ENCODE peak calls at places on chromosomes 6 and 20, in five cellular contexts. A, S, F, Z and C are unnamed samples.

GRCh38 chr6:164322533-164322932 is 908.0 kb downstream of the QKI start:
- DNase-seq in A (no peak), S (peak), F (no peak), Z (no peak), C (peak)

GRCh38 chr20:10982692-10983091 is 308.9 kb upstream of the JAG1 start:
- DNase-seq in A (no peak), S (peak), F (no peak), Z (no peak), C (peak)

GRCh38 chr6:139186242-139186641 is 51.4 kb downstream of the HECA start:
- DNase-seq in A (no peak), S (no peak), F (no peak), Z (no peak), C (no peak)

GRCh38 chr6:43953256-43953655 is 174.0 kb downstream of the MRPL14 start:
- DNase-seq in A (no peak), S (no peak), F (peak), Z (no peak), C (no peak)

GRCh38 chr6:121857551-121857950 is 422.1 kb downstream of the GJA1 start:
- DNase-seq in A (no peak), S (no peak), F (no peak), Z (no peak), C (no peak)

GRCh38 chr6:72953901-72954494 is 271.3 kb downstream of the KHDC1L start:
- DNase-seq in A (no peak), S (peak), F (no peak), Z (no peak), C (no peak)

GRCh38 chr6:3977875-3978711 is 100.8 kb downstream of the FAM217A start:
- DNase-seq in A (no peak), S (peak), F (peak), Z (no peak), C (peak)

GRCh38 chr6:3843379-3844096 is 5.6 kb upstream of the FAM50B start:
- DNase-seq in A (no peak), S (no peak), F (no peak), Z (no peak), C (peak)

GRCh38 chr6:135179920-135180457 is 1.1 kb upstream of the MYB start:
- DNase-seq in A (no peak), S (no peak), F (no peak), Z (no peak), C (no peak)

GRCh38 chr20:29297411-29298270 is 1959.8 kb upstream of the DEFB115 start:
- DNase-seq in A (no peak), S (no peak), F (no peak), Z (no peak), C (no peak)

GRCh38 chr6:95364016-95364604 is 213.2 kb upstream of the MANEA start:
- DNase-seq in A (no peak), S (peak), F (no peak), Z (no peak), C (peak)

GRCh38 chr6:107079429-107079828 is 35.9 kb downstream of the BEND3 start:
- DNase-seq in A (no peak), S (no peak), F (no peak), Z (no peak), C (no peak)

GRCh38 chr6:37029249-37029959 is 23.9 kb downstream of the FGD2 start:
- DNase-seq in A (peak), S (peak), F (peak), Z (peak), C (peak)

GRCh38 chr20:57437672-57438330 is 46.6 kb downstream of the RBM38 start:
- DNase-seq in A (peak), S (no peak), F (no peak), Z (no peak), C (no peak)

GRCh38 chr6:157962601-157963084 is 19.0 kb upstream of the SYNJ2 start:
- DNase-seq in A (no peak), S (peak), F (no peak), Z (no peak), C (no peak)

GRCh38 chr6:118551063-118551672 is 3.1 kb downstream of the PLN start:
- DNase-seq in A (no peak), S (peak), F (no peak), Z (no peak), C (peak)

GRCh38 chr20:25191051-25191450 is 4.5 kb upstream of the ENTPD6 start:
- DNase-seq in A (no peak), S (no peak), F (no peak), Z (no peak), C (no peak)

GRCh38 chr6:14758421-14759043 is 487.3 kb upstream of the JARID2 start:
- DNase-seq in A (no peak), S (no peak), F (no peak), Z (peak), C (no peak)

GRCh38 chr6:166112580-166112979 is 55.1 kb downstream of the TBXT start:
- DNase-seq in A (no peak), S (peak), F (no peak), Z (no peak), C (peak)

GRCh38 chr6:139240161-139241010 is 51.4 kb downstream of the TXLNB start:
- DNase-seq in A (no peak), S (peak), F (no peak), Z (no peak), C (peak)

GRCh38 chr20:4546786-4547185 is 174.9 kb upstream of the PRND start:
- DNase-seq in A (no peak), S (peak), F (no peak), Z (no peak), C (peak)

GRCh38 chr6:168122521-168122920 is 43.5 kb upstream of the FRMD1 start:
- DNase-seq in A (no peak), S (no peak), F (peak), Z (no peak), C (no peak)

GRCh38 chr6:16711551-16712249 is 49.6 kb downstream of the ATXN1 start:
- DNase-seq in A (no peak), S (no peak), F (no peak), Z (no peak), C (no peak)

GRCh38 chr20:2873747-2874041 is 413 bp downstream of the PTPRA start:
- DNase-seq in A (peak), S (no peak), F (peak), Z (peak), C (no peak)

GRCh38 chr6:71126506-71126905 is 162.1 kb upstream of the OGFRL1 start:
- DNase-seq in A (no peak), S (no peak), F (no peak), Z (no peak), C (no peak)

GRCh38 chr6:135251964-135252429 is 70.9 kb downstream of the MYB start:
- DNase-seq in A (peak), S (peak), F (no peak), Z (no peak), C (peak)

GRCh38 chr6:51049288-51049982 is 230.8 kb downstream of the TFAP2B start:
- DNase-seq in A (no peak), S (no peak), F (no peak), Z (no peak), C (no peak)

GRCh38 chr6:82775361-82775760 is 290.3 kb downstream of the UBE3D start:
- DNase-seq in A (no peak), S (no peak), F (no peak), Z (no peak), C (peak)

GRCh38 chr6:4961322-4962168 is 42.3 kb downstream of the RPP40 start:
- DNase-seq in A (no peak), S (no peak), F (no peak), Z (no peak), C (peak)

GRCh38 chr6:105753184-105754097 is 332.7 kb upstream of the PRDM1 start:
- DNase-seq in A (peak), S (no peak), F (peak), Z (no peak), C (peak)

GRCh38 chr20:31872406-31872805 is 2.0 kb downstream of the TTLL9 start:
- DNase-seq in A (no peak), S (no peak), F (no peak), Z (no peak), C (no peak)

GRCh38 chr6:18154507-18155272 is at the start of gene TPMT:
- DNase-seq in A (no peak), S (no peak), F (no peak), Z (peak), C (no peak)

GRCh38 chr6:9126845-9127560 is 691.7 kb upstream of the SLC35B3 start:
- DNase-seq in A (no peak), S (peak), F (no peak), Z (no peak), C (peak)

GRCh38 chr20:52150440-52151258 is 40.9 kb downstream of the ZFP64 start:
- DNase-seq in A (no peak), S (peak), F (no peak), Z (no peak), C (peak)

GRCh38 chr6:131949909-131950766 is 1.0 kb downstream of the CCN2 start:
- DNase-seq in A (peak), S (peak), F (peak), Z (peak), C (peak)

GRCh38 chr6:154709621-154710020 is 23.6 kb upstream of the SCAF8 start:
- DNase-seq in A (no peak), S (peak), F (no peak), Z (no peak), C (no peak)

GRCh38 chr20:59010995-59011873 is 4.2 kb upstream of the CTSZ start:
- DNase-seq in A (no peak), S (peak), F (no peak), Z (no peak), C (peak)

DNA sequence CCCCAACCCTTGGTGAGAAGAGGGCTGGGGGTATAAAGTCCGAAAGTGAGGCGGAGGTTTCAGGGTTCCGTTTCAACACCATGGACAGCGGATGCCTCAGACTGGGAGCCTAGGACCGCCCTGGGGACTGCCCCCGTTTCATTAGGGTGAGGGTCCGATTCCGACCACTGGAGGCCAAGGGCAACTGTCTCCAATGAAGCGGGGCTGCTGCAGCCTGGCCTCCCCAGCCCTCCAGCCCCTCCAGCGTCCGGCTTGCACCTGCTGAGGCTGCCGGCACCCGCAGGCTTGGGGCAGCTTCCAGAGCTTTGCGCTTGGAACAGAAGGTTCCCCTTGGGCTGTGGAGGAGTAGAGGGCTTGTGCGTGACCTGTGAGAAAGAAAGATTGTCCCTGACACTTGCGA is 39.9 kb downstream of the YTHDF1 start:
- DNase-seq in A (no peak), S (no peak), F (no peak), Z (no peak), C (no peak)
- H3K4me3 ChIP-seq in A (no peak), S (no peak), F (no peak), Z (no peak), C (no peak)

DNA sequence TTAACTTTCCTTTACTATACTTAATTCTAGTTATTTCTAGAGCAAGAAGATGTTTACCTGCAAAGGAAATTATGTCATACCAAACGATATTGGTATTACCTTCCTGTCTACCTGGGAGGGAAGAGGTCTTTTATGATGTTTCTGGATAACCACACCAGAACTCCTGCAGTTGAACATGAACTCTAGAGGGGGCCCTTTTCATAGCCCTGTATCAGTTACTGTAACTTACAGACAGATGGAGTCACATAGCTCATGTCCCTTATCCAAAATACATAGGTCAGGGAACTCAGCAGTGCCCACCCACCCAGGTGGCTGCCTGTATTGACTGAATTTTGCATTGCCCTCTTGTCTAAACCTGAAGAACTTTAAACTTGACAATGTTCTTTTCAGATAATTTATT is 35.1 kb upstream of the MYL9 start:
- DNase-seq in A (no peak), S (peak), F (no peak), Z (no peak), C (no peak)
- TF ChIP-seq CTCF in A (no peak), S (peak), F (no peak), Z (no peak), C (peak)

DNA sequence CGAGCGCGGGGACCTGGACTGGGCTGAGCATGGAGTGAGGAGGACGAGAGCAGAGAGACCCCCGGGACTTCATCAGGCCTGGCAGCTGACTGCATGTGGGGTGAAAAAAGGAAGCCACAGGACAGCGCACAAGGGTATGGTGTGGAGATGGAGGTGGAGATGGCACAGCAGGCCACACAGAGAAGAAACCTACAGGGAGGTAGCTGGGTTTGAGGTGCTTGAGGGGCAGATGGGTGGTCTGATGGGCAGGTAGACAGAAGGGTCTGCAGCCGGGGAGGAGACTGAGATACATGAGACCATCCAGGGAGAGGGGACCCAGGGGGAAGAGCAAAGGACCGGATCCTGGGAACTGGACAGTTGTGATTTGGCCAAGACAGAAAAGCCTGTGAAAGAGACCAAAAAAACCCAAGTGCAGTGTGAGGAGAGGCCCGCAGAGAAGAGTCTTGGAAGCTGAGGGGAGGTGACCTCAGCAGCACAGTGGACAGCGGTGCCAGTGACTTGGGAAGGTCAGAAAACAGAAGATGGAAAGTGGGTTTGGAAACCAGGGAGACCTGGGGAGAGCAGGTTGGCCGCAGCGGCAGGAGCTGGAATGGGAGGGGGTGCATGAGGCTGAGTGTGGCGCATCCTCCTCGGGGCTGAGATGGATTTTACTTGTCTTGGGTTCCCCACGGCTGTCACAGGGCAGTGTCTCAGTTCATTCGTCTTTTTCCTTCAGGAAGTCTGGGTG is 5.5 kb downstream of the HLA-DPB1 start:
- DNase-seq in A (no peak), S (no peak), F (no peak), Z (no peak), C (no peak)
- H3K4me3 ChIP-seq in A (no peak), S (no peak), F (peak), Z (peak), C (peak)

DNA sequence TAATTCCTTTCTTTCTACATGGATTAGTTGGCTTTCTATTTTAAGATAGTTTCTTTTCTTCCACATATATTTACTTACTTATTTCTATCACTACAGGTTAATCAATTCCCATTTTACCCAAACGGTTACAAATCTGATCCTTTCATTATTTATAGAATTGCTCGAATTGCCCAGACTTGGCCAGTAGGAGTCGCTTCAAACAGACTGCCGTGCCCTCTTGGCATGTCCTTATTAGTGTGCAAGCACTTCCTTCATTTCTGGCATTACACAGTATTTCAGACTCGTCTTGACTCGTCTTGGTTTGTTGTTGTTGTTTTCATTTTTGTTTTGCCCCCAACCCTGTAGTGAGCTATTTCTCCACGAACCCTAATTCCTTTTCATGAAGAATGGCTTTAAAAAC is 74.6 kb downstream of the SAMD3 start:
- DNase-seq in A (no peak), S (no peak), F (no peak), Z (no peak), C (no peak)
- TF ChIP-seq CTCF in A (no peak), S (no peak), F (no peak), Z (peak), C (no peak)

DNA sequence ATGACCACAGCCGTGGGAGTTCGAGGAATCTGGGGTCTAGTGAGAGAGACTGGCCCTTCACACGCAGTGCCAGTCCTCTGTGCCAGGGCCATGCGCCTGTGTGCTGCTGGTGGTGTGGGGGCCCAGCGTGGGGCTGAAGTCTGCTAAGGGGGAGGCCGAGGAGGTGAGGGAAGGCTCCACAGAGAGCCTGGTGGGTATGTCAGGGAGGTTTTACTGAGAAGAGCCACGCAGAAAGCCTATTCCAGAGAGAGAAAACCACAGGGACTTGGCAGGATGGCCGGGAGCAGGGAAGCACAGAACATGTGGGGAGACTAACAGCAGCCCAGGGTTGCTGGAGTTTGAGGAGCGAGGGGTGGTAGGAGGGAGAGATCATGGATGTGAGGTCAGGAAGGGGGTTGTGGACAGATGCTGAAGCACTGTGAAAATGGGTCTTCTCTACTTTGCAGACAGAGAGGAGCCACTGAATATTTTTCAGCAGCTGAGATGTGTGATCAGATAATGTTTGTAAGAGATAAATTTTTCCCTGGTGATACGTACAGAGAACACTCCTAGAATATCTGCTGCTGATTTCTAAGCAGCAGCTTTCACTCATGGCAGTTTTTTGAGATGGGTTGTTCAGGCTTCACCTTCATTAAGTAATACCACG is 35.4 kb downstream of the DUSP22 start:
- DNase-seq in A (peak), S (peak), F (no peak), Z (peak), C (peak)
- H3K4me3 ChIP-seq in A (no peak), S (no peak), F (no peak), Z (no peak), C (peak)

GRCh38 chr6:146543211-146543939 is at the start of gene RAB32:
- DNase-seq in A (peak), S (peak), F (peak), Z (peak), C (peak)
- TF ChIP-seq CTCF in A (peak), S (no peak), F (no peak), Z (peak), C (peak)

DNA sequence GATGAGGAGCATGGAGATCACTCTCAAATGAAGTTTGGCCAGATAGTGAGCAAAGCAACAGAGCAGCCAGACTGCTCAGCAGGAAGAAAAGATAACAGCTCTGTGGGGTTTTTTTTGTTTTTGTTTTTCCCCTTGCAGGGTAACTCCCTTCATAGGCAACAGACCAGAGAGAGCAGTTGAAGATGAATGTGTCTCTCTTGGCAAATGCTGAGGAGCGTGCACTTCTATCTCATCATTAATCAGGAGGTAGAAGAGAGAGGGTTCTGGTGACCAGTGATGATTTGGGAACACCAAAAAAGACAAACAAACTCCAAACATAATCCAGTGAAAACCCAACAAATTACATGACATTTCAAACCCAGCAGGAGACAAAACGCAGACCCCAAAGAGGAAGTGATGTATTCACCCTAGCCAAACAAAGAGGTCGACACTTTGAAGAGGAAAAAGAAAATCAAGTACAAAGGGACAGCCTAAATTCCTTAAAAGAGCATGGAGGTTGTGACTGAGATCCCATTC is 66.2 kb upstream of the RREB1 start:
- DNase-seq in A (no peak), S (no peak), F (no peak), Z (no peak), C (no peak)
- H3K4me3 ChIP-seq in A (no peak), S (no peak), F (no peak), Z (no peak), C (no peak)